ENCODE peak calls at places on chromosome 9, in four cellular contexts. One of them, this sample, is unnamed.
A peak's percentile ranks its signal among the peaks of the same experiment; 100 is the strongest.

GRCh38 chr9:112093875-112094227 is 81.2 kb downstream of the SUSD1 start:
- DNase-seq in endothelial cell: no peak
- DNase-seq in stimulated activated CD8-positive, alpha-beta memory T cell treated with anti-CD3 and anti-CD28 coated beads, Interleukin-7, amount 100 ng/mL, for 48 hours: no peak
- DNase-seq in NCI-H524 treated with DMSO at 0.1 percent for 48 hours: no peak
- DNase-seq in this sample: no peak

GRCh38 chr9:126674365-126675146 is 60.8 kb downstream of the LMX1B start:
- DNase-seq in stimulated activated CD8-positive, alpha-beta memory T cell treated with anti-CD3 and anti-CD28 coated beads, Interleukin-7, amount 100 ng/mL, for 48 hours: no peak
- DNase-seq in NCI-H524 treated with DMSO at 0.1 percent for 48 hours: peak; percentile 74
- DNase-seq in endothelial cell: no peak
- DNase-seq in this sample: no peak

GRCh38 chr9:121353246-121353975 is 16.6 kb downstream of the STOM start:
- DNase-seq in stimulated activated CD8-positive, alpha-beta memory T cell treated with anti-CD3 and anti-CD28 coated beads, Interleukin-7, amount 100 ng/mL, for 48 hours: no peak
- DNase-seq in NCI-H524 treated with DMSO at 0.1 percent for 48 hours: no peak
- DNase-seq in endothelial cell: no peak
- DNase-seq in this sample: no peak

GRCh38 chr9:120369608-120370220 is 210.3 kb downstream of the CDK5RAP2 start:
- DNase-seq in NCI-H524 treated with DMSO at 0.1 percent for 48 hours: no peak
- DNase-seq in endothelial cell: no peak
- DNase-seq in stimulated activated CD8-positive, alpha-beta memory T cell treated with anti-CD3 and anti-CD28 coated beads, Interleukin-7, amount 100 ng/mL, for 48 hours: no peak
- DNase-seq in this sample: no peak

GRCh38 chr9:21994526-21994995 is at the start of gene CDKN2B-AS1:
- DNase-seq in stimulated activated CD8-positive, alpha-beta memory T cell treated with anti-CD3 and anti-CD28 coated beads, Interleukin-7, amount 100 ng/mL, for 48 hours: no peak
- DNase-seq in endothelial cell: peak; percentile 46
- DNase-seq in NCI-H524 treated with DMSO at 0.1 percent for 48 hours: peak; percentile 64
- DNase-seq in this sample: peak; percentile 75

GRCh38 chr9:122001491-122002201 is 91.5 kb downstream of the TTLL11 start:
- DNase-seq in NCI-H524 treated with DMSO at 0.1 percent for 48 hours: no peak
- DNase-seq in stimulated activated CD8-positive, alpha-beta memory T cell treated with anti-CD3 and anti-CD28 coated beads, Interleukin-7, amount 100 ng/mL, for 48 hours: no peak
- DNase-seq in endothelial cell: no peak
- DNase-seq in this sample: no peak

GRCh38 chr9:127557466-127557869 is 54.6 kb upstream of the STXBP1 start:
- DNase-seq in stimulated activated CD8-positive, alpha-beta memory T cell treated with anti-CD3 and anti-CD28 coated beads, Interleukin-7, amount 100 ng/mL, for 48 hours: no peak
- DNase-seq in endothelial cell: no peak
- DNase-seq in NCI-H524 treated with DMSO at 0.1 percent for 48 hours: no peak
- DNase-seq in this sample: no peak

GRCh38 chr9:755454-756381 is 85.8 kb upstream of the DMRT1 start:
- DNase-seq in endothelial cell: no peak
- DNase-seq in NCI-H524 treated with DMSO at 0.1 percent for 48 hours: no peak
- DNase-seq in stimulated activated CD8-positive, alpha-beta memory T cell treated with anti-CD3 and anti-CD28 coated beads, Interleukin-7, amount 100 ng/mL, for 48 hours: no peak
- DNase-seq in this sample: no peak

GRCh38 chr9:117763314-117763713 is 59.1 kb downstream of the TLR4 start:
- DNase-seq in endothelial cell: no peak
- DNase-seq in stimulated activated CD8-positive, alpha-beta memory T cell treated with anti-CD3 and anti-CD28 coated beads, Interleukin-7, amount 100 ng/mL, for 48 hours: no peak
- DNase-seq in NCI-H524 treated with DMSO at 0.1 percent for 48 hours: no peak
- DNase-seq in this sample: no peak

GRCh38 chr9:1837453-1838084 is 177.6 kb upstream of the SMARCA2 start:
- DNase-seq in NCI-H524 treated with DMSO at 0.1 percent for 48 hours: peak; percentile 26
- DNase-seq in stimulated activated CD8-positive, alpha-beta memory T cell treated with anti-CD3 and anti-CD28 coated beads, Interleukin-7, amount 100 ng/mL, for 48 hours: no peak
- DNase-seq in endothelial cell: peak; percentile 58
- DNase-seq in this sample: no peak

GRCh38 chr9:113528088-113528487 is 64.6 kb downstream of the RGS3 start:
- DNase-seq in NCI-H524 treated with DMSO at 0.1 percent for 48 hours: no peak
- DNase-seq in endothelial cell: no peak
- DNase-seq in stimulated activated CD8-positive, alpha-beta memory T cell treated with anti-CD3 and anti-CD28 coated beads, Interleukin-7, amount 100 ng/mL, for 48 hours: no peak
- DNase-seq in this sample: no peak

GRCh38 chr9:29393064-29393463 is 1819.8 kb upstream of the C9orf72 start:
- DNase-seq in NCI-H524 treated with DMSO at 0.1 percent for 48 hours: no peak
- DNase-seq in endothelial cell: no peak
- DNase-seq in stimulated activated CD8-positive, alpha-beta memory T cell treated with anti-CD3 and anti-CD28 coated beads, Interleukin-7, amount 100 ng/mL, for 48 hours: no peak
- DNase-seq in this sample: no peak

GRCh38 chr9:81823672-81824554 is 104.3 kb upstream of the SPATA31D4 start:
- DNase-seq in endothelial cell: no peak
- DNase-seq in NCI-H524 treated with DMSO at 0.1 percent for 48 hours: peak; percentile 33
- DNase-seq in stimulated activated CD8-positive, alpha-beta memory T cell treated with anti-CD3 and anti-CD28 coated beads, Interleukin-7, amount 100 ng/mL, for 48 hours: no peak
- DNase-seq in this sample: no peak

GRCh38 chr9:126630458-126631237 is 16.9 kb downstream of the LMX1B start:
- DNase-seq in stimulated activated CD8-positive, alpha-beta memory T cell treated with anti-CD3 and anti-CD28 coated beads, Interleukin-7, amount 100 ng/mL, for 48 hours: no peak
- DNase-seq in NCI-H524 treated with DMSO at 0.1 percent for 48 hours: no peak
- DNase-seq in endothelial cell: no peak
- DNase-seq in this sample: no peak

GRCh38 chr9:12719431-12719830 is 26.2 kb downstream of the TYRP1 start:
- DNase-seq in endothelial cell: no peak
- DNase-seq in stimulated activated CD8-positive, alpha-beta memory T cell treated with anti-CD3 and anti-CD28 coated beads, Interleukin-7, amount 100 ng/mL, for 48 hours: no peak
- DNase-seq in NCI-H524 treated with DMSO at 0.1 percent for 48 hours: no peak
- DNase-seq in this sample: peak; percentile 78

GRCh38 chr9:5392285-5392684 is 45.4 kb downstream of the PLGRKT start:
- DNase-seq in endothelial cell: no peak
- DNase-seq in NCI-H524 treated with DMSO at 0.1 percent for 48 hours: no peak
- DNase-seq in stimulated activated CD8-positive, alpha-beta memory T cell treated with anti-CD3 and anti-CD28 coated beads, Interleukin-7, amount 100 ng/mL, for 48 hours: no peak
- DNase-seq in this sample: no peak

GRCh38 chr9:97628668-97629067 is 4.5 kb downstream of the TSTD2 start:
- DNase-seq in NCI-H524 treated with DMSO at 0.1 percent for 48 hours: no peak
- DNase-seq in stimulated activated CD8-positive, alpha-beta memory T cell treated with anti-CD3 and anti-CD28 coated beads, Interleukin-7, amount 100 ng/mL, for 48 hours: no peak
- DNase-seq in endothelial cell: no peak
- DNase-seq in this sample: no peak

GRCh38 chr9:105151686-105151995 is 92.8 kb upstream of the SLC44A1 start:
- DNase-seq in NCI-H524 treated with DMSO at 0.1 percent for 48 hours: no peak
- DNase-seq in stimulated activated CD8-positive, alpha-beta memory T cell treated with anti-CD3 and anti-CD28 coated beads, Interleukin-7, amount 100 ng/mL, for 48 hours: no peak
- DNase-seq in endothelial cell: no peak
- DNase-seq in this sample: no peak

GRCh38 chr9:125374443-125375309 is 113.0 kb downstream of the GAPVD1 start:
- DNase-seq in NCI-H524 treated with DMSO at 0.1 percent for 48 hours: peak; percentile 29
- DNase-seq in endothelial cell: peak; percentile 81
- DNase-seq in stimulated activated CD8-positive, alpha-beta memory T cell treated with anti-CD3 and anti-CD28 coated beads, Interleukin-7, amount 100 ng/mL, for 48 hours: peak; percentile 11
- DNase-seq in this sample: no peak

GRCh38 chr9:137972355-137972987 is 94.9 kb downstream of the CACNA1B start:
- DNase-seq in stimulated activated CD8-positive, alpha-beta memory T cell treated with anti-CD3 and anti-CD28 coated beads, Interleukin-7, amount 100 ng/mL, for 48 hours: no peak
- DNase-seq in NCI-H524 treated with DMSO at 0.1 percent for 48 hours: no peak
- DNase-seq in endothelial cell: no peak
- DNase-seq in this sample: no peak

GRCh38 chr9:135947582-135947981 is 13.6 kb downstream of the UBAC1 start:
- DNase-seq in stimulated activated CD8-positive, alpha-beta memory T cell treated with anti-CD3 and anti-CD28 coated beads, Interleukin-7, amount 100 ng/mL, for 48 hours: no peak
- DNase-seq in endothelial cell: no peak
- DNase-seq in NCI-H524 treated with DMSO at 0.1 percent for 48 hours: no peak
- DNase-seq in this sample: no peak